ENCODE peak calls at places on chromosome 13, in six cellular contexts. One of them, this sample, is unnamed.

GRCh38 chr13:101516262-101516661 is 63.8 kb downstream of the ITGBL1 start:
- DNase-seq in stomach: no peak
- DNase-seq in B cell: no peak
- DNase-seq in neural progenitor cell: no peak
- DNase-seq in H9: no peak
- DNase-seq in H7: no peak
- DNase-seq in this sample: no peak

GRCh38 chr13:40568672-40569350 is 97.6 kb downstream of the FOXO1 start:
- DNase-seq in stomach: no peak
- DNase-seq in B cell: no peak
- DNase-seq in neural progenitor cell: no peak
- DNase-seq in H9: no peak
- DNase-seq in H7: peak
- DNase-seq in this sample: no peak

GRCh38 chr13:101289764-101290163 is 126.5 kb downstream of the NALCN start:
- DNase-seq in stomach: no peak
- DNase-seq in B cell: no peak
- DNase-seq in neural progenitor cell: peak
- DNase-seq in H9: peak
- DNase-seq in H7: peak
- DNase-seq in this sample: peak

GRCh38 chr13:31860002-31860401 is 120.7 kb downstream of the RXFP2 start:
- DNase-seq in stomach: no peak
- DNase-seq in B cell: no peak
- DNase-seq in neural progenitor cell: no peak
- DNase-seq in H9: no peak
- DNase-seq in H7: no peak
- DNase-seq in this sample: peak

GRCh38 chr13:73341748-73342147 is 282.9 kb downstream of the KLF5 start:
- DNase-seq in stomach: no peak
- DNase-seq in B cell: no peak
- DNase-seq in neural progenitor cell: no peak
- DNase-seq in H9: peak
- DNase-seq in H7: peak
- DNase-seq in this sample: no peak

GRCh38 chr13:99281811-99282263 is 23.7 kb upstream of the GPR18 start:
- DNase-seq in stomach: peak
- DNase-seq in B cell: peak
- DNase-seq in neural progenitor cell: no peak
- DNase-seq in H9: no peak
- DNase-seq in H7: no peak
- DNase-seq in this sample: no peak

GRCh38 chr13:65293530-65294198 is 1936.5 kb downstream of the PCDH9 start:
- DNase-seq in stomach: no peak
- DNase-seq in B cell: no peak
- DNase-seq in neural progenitor cell: no peak
- DNase-seq in H9: no peak
- DNase-seq in H7: no peak
- DNase-seq in this sample: no peak

GRCh38 chr13:98454389-98454881 is 122.5 kb downstream of the STK24 start:
- DNase-seq in stomach: no peak
- DNase-seq in B cell: no peak
- DNase-seq in neural progenitor cell: no peak
- DNase-seq in H9: no peak
- DNase-seq in H7: no peak
- DNase-seq in this sample: no peak

GRCh38 chr13:38223093-38223492 is 126.6 kb upstream of the UFM1 start:
- DNase-seq in stomach: no peak
- DNase-seq in B cell: no peak
- DNase-seq in neural progenitor cell: peak
- DNase-seq in H9: no peak
- DNase-seq in H7: peak
- DNase-seq in this sample: peak

GRCh38 chr13:34256236-34256635 is 438.3 kb downstream of the RFC3 start:
- DNase-seq in stomach: no peak
- DNase-seq in B cell: peak
- DNase-seq in neural progenitor cell: no peak
- DNase-seq in H9: no peak
- DNase-seq in H7: no peak
- DNase-seq in this sample: no peak

GRCh38 chr13:108897955-108898354 is 268.5 kb downstream of the MYO16 start:
- DNase-seq in stomach: no peak
- DNase-seq in B cell: no peak
- DNase-seq in neural progenitor cell: no peak
- DNase-seq in H9: no peak
- DNase-seq in H7: no peak
- DNase-seq in this sample: no peak

GRCh38 chr13:71661921-71662320 is 205.1 kb downstream of the DACH1 start:
- DNase-seq in stomach: no peak
- DNase-seq in B cell: no peak
- DNase-seq in neural progenitor cell: no peak
- DNase-seq in H9: no peak
- DNase-seq in H7: no peak
- DNase-seq in this sample: no peak